ENCODE peak calls at places on chromosomes 5 and 9, in ten cellular contexts. Q is heart right ventricle, L is RWPE2, E is transverse colon, N is fibroblast of pulmonary artery, K is choroid plexus epithelial cell, U is AG09319, P is B cell, O is adrenal gland, F is SK-N-SH. Z is an unnamed sample.

GRCh38 chr5:117455236-117456233 is 880.9 kb upstream of the SEMA6A start:
- DNase-seq in P (no peak), F (no peak), K (no peak), Q (no peak), E (peak; percentile 60), L (peak; percentile 57), O (no peak), N (no peak), U (no peak), Z (peak; percentile 30)

GRCh38 chr5:54379590-54379989 is 69.2 kb upstream of the ARL15 start:
- DNase-seq in K (peak; percentile 50), L (no peak), F (no peak), Q (no peak), N (no peak), O (no peak), U (no peak), P (no peak), E (no peak), Z (no peak)

GRCh38 chr5:83011990-83012389 is 65.2 kb downstream of the TMEM167A start:
- DNase-seq in F (no peak), Q (no peak), O (no peak), E (no peak), U (no peak), P (peak; percentile 49), L (no peak), N (no peak), K (no peak), Z (no peak)

GRCh38 chr9:18982246-18982589 is 50.8 kb downstream of the SAXO1 start:
- DNase-seq in Q (peak; percentile 33), E (no peak), L (no peak), U (no peak), N (no peak), P (no peak), O (no peak), F (no peak), K (no peak), Z (no peak)

GRCh38 chr9:108323615-108324014 is 532.2 kb downstream of the ACTL7B start:
- DNase-seq in P (no peak), O (no peak), Q (no peak), F (no peak), L (no peak), E (no peak), U (no peak), N (no peak), K (no peak), Z (no peak)

GRCh38 chr9:94802795-94803194 is 76.3 kb downstream of the AOPEP start:
- DNase-seq in N (no peak), L (no peak), U (no peak), K (peak; percentile 72), O (no peak), Q (no peak), P (no peak), E (no peak), F (no peak), Z (no peak)

GRCh38 chr5:16090270-16090669 is 89.3 kb downstream of the MARCHF11 start:
- DNase-seq in K (no peak), O (no peak), F (no peak), N (no peak), P (no peak), E (no peak), L (no peak), Q (no peak), U (no peak), Z (no peak)

GRCh38 chr5:18985397-18985796 is 1002.6 kb downstream of the CDH18 start:
- DNase-seq in O (no peak), K (no peak), E (no peak), Q (no peak), N (no peak), L (no peak), P (no peak), U (no peak), F (no peak), Z (no peak)

GRCh38 chr5:15376803-15377202 is 123.2 kb upstream of the FBXL7 start:
- DNase-seq in L (no peak), N (peak; percentile 77), E (no peak), U (no peak), O (no peak), P (no peak), Q (no peak), F (no peak), K (peak; percentile 61), Z (no peak)

GRCh38 chr5:158676642-158677489 is 422.9 kb downstream of the EBF1 start:
- DNase-seq in O (peak; percentile 18), K (no peak), Q (no peak), U (no peak), F (no peak), P (peak; percentile 41), E (peak; percentile 11), N (no peak), L (no peak), Z (peak; percentile 26)

GRCh38 chr9:112516769-112517168 is 30.1 kb downstream of the KIAA1958 start:
- DNase-seq in K (no peak), U (no peak), O (no peak), N (no peak), F (no peak), P (no peak), E (no peak), Q (no peak), L (no peak), Z (no peak)

GRCh38 chr9:108117775-108118174 is 628.2 kb upstream of the KLF4 start:
- DNase-seq in L (no peak), K (no peak), O (no peak), N (no peak), U (no peak), Q (no peak), P (no peak), F (peak; percentile 70), E (no peak), Z (peak; percentile 73)

GRCh38 chr5:140344683-140345423 is 1.6 kb downstream of the HBEGF start:
- DNase-seq in Q (no peak), O (peak; percentile 64), U (no peak), P (no peak), E (peak; percentile 42), N (no peak), K (no peak), L (no peak), F (no peak), Z (no peak)
- TF ChIP-seq CTCF in Q (no peak), O (no peak), U (no peak), P (no peak), E (no peak), N (no peak), K (no peak), L (no peak), F (no peak), Z (no peak)

GRCh38 chr5:53123702-53124101 is 14.1 kb upstream of the MOCS2 start:
- DNase-seq in P (no peak), N (peak; percentile 44), F (no peak), L (no peak), K (peak; percentile 45), O (no peak), U (no peak), Q (no peak), E (no peak), Z (no peak)
- TF ChIP-seq CTCF in P (peak; percentile 22), N (peak; percentile 16), F (peak; percentile 63), L (peak; percentile 73), K (peak; percentile 29), O (peak; percentile 24), U (peak; percentile 17), Q (peak; percentile 36), E (no peak), Z (no peak)

DNA sequence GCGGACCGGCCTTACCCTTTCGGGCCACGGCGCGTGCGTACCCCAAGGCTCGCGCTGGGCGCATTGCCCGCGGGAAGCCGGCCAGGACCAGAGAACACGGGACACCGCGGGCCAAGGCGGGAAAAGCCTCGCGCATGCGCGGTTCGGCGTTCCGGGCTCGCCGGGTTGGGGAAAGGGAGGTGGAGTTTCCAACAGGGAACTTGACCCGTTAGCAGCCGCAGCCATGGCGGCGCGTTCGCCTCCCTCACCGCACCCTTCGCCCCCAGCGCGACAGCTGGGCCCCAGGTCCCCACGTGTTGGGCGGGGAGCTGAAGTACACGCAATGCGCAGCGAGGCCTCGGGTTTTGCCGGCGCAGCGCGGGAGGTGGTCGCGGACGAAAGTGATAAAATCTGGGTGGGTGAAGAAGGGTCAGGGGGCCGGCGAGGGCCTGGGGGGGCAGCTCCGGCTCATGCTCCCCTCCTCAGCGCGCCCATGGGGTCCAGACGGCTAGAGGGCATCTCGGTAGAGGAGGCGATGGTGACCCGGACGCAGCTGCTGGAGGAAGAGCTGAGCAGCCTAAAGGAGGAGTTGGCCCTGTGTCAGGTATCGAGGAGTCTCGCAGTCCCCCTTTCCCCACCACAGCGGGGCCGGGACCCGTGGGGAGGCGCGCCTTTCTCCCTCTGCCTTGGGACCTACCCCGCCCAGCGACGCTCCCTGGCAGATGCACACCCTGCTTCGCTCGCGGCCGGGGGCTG is at the start of gene CNTLN:
- DNase-seq in P (no peak), F (peak; percentile 98), K (peak; percentile 91), U (peak; percentile 77), L (peak; percentile 86), O (peak; percentile 96), E (peak; percentile 93), Q (peak; percentile 99), N (peak; percentile 94), Z (peak; percentile 97)
- TF ChIP-seq CTCF in P (no peak), F (no peak), K (no peak), U (no peak), L (no peak), O (no peak), E (no peak), Q (no peak), N (no peak), Z (no peak)

DNA sequence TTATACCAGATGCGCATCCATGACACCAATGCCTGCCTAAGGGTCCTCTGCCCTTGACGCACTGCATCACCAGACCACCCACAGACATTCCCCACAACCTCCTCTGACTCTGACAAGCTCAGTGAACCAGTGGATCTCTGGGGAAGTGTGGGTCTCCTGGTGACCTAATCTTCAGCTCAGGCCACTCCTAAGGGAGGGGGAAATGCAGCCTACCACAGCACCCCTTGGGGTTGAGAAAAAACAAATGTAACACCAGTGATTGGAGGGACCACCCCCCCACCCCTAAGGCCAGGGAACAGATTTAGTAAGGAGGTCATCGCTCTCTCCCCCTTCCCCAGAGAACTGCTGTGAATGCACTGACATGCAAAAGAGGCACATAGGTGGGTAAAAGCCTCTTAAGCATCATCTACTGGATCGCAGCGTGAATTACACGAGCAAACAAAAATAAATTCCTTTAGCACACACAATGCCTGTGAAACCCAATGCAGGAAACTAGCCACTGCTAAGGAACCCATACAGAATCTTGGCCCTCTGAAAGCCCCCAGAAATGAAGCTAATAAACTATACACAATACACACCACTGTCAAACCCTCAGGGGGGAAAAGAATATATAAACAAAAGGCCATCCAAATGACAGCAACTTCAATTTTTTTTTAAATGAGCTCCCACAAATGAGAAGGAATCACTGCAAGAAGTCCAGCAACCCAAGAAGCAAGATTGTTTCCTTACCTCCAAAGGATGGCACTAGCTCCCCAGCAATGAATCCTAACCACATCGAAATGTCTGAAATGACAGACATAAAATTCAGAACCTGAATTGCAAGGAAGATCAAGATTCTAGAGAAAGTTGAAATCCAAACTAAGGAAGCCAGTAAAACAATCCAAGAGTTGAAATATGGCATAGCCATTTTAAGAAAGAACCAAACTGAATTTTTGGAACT is 513.7 kb upstream of the PTGER4 start:
- DNase-seq in O (no peak), K (peak; percentile 57), E (no peak), P (no peak), Q (no peak), L (no peak), U (no peak), N (peak; percentile 6), F (no peak), Z (no peak)
- TF ChIP-seq CTCF in O (no peak), K (peak; percentile 39), E (no peak), P (no peak), Q (peak; percentile 51), L (peak; percentile 46), U (peak; percentile 11), N (no peak), F (no peak), Z (no peak)

Z was measured in WERI-Rb-1.